ENCODE peak calls at places on chromosomes 13 and 19, in four cellular contexts. D is progenitor cell of endocrine pancreas, X is lower lobe of right lung, F is ovary. Q is an unnamed sample.

GRCh38 chr13:91154954-91155353 is 192.5 kb upstream of the MIR17HG start:
- DNase-seq in X (peak; percentile 50), D (no peak), F (no peak), Q (no peak)

GRCh38 chr19:33110201-33110910 is 21.6 kb upstream of the WDR88 start:
- DNase-seq in X (no peak), F (no peak), D (no peak), Q (no peak)

GRCh38 chr19:3198901-3199700 is 13.4 kb downstream of the NCLN start:
- DNase-seq in F (no peak), D (no peak), X (no peak), Q (no peak)

GRCh38 chr19:41991025-41991424 is 3.0 kb downstream of the ATP1A3 start:
- DNase-seq in F (no peak), X (no peak), D (no peak), Q (peak; percentile 76)

GRCh38 chr19:33840382-33840781 is 43.7 kb downstream of the KCTD15 start:
- DNase-seq in F (no peak), X (no peak), D (no peak), Q (no peak)

GRCh38 chr13:80012281-80012680 is 328.6 kb downstream of the SPRY2 start:
- DNase-seq in D (no peak), F (no peak), X (no peak), Q (no peak)

GRCh38 chr19:3606174-3606689 is 443 bp downstream of the TBXA2R start:
- DNase-seq in D (no peak), F (no peak), X (peak; percentile 59), Q (peak; percentile 64)

GRCh38 chr19:46049597-46049996 is 8.8 kb upstream of the IGFL4 start:
- DNase-seq in F (no peak), X (no peak), D (no peak), Q (no peak)

GRCh38 chr19:11096210-11096841 is 7.1 kb downstream of the LDLR start:
- DNase-seq in D (no peak), X (no peak), F (peak; percentile 62), Q (no peak)

GRCh38 chr19:3451451-3451866 is 28.9 kb downstream of the SMIM24 start:
- DNase-seq in X (no peak), F (no peak), D (no peak), Q (no peak)

GRCh38 chr13:105721056-105721455 is 814.4 kb downstream of the EFNB2 start:
- DNase-seq in X (no peak), D (no peak), F (no peak), Q (no peak)

GRCh38 chr19:58381460-58382220 is 810 bp upstream of the ZNF837 start:
- DNase-seq in X (peak; percentile 56), F (peak; percentile 53), D (no peak), Q (no peak)

GRCh38 chr13:32206097-32206740 is 108.9 kb downstream of the ZAR1L start:
- DNase-seq in F (no peak), D (no peak), X (no peak), Q (no peak)

GRCh38 chr13:98050041-98050466 is 92.8 kb upstream of the FARP1 start:
- DNase-seq in X (no peak), D (no peak), F (no peak), Q (no peak)

GRCh38 chr19:30719991-30720329 is 347.8 kb downstream of the ZNF536 start:
- DNase-seq in X (no peak), D (no peak), F (no peak), Q (no peak)

GRCh38 chr19:36009220-36009619 is 607 bp upstream of the SYNE4 start:
- DNase-seq in F (peak; percentile 83), D (peak; percentile 30), X (peak; percentile 82), Q (peak; percentile 79)

GRCh38 chr19:43997631-43998290 is 5.0 kb upstream of the ZNF230 start:
- DNase-seq in D (no peak), F (no peak), X (no peak), Q (no peak)

GRCh38 chr19:55289117-55289796 is 5.5 kb downstream of the BRSK1 start:
- DNase-seq in F (no peak), D (no peak), X (no peak), Q (no peak)

GRCh38 chr19:47134533-47134932 is 3.9 kb downstream of the SAE1 start:
- DNase-seq in X (no peak), D (no peak), F (no peak), Q (no peak)

GRCh38 chr13:80123945-80124344 is 217.0 kb downstream of the SPRY2 start:
- DNase-seq in F (no peak), X (no peak), D (no peak), Q (no peak)

GRCh38 chr19:50311723-50312635 is 17.2 kb downstream of the KCNC3 start:
- DNase-seq in D (peak; percentile 78), F (no peak), X (no peak), Q (peak; percentile 57)

GRCh38 chr13:33509642-33510229 is 224.2 kb upstream of the STARD13 start:
- DNase-seq in D (no peak), X (no peak), F (no peak), Q (no peak)

GRCh38 chr13:44280461-44280860 is 93.2 kb upstream of the SERP2 start:
- DNase-seq in X (no peak), F (no peak), D (no peak), Q (no peak)

GRCh38 chr13:100673831-100674362 is 698 bp downstream of the TMTC4 start:
- DNase-seq in D (peak; percentile 14), X (peak; percentile 57), F (peak; percentile 81), Q (no peak)

GRCh38 chr19:2032296-2032941 is 16.9 kb upstream of the BTBD2 start:
- DNase-seq in F (peak; percentile 95), D (no peak), X (peak; percentile 98), Q (no peak)

GRCh38 chr13:48828962-48829405 is 146.7 kb upstream of the FNDC3A start:
- DNase-seq in X (no peak), D (no peak), F (no peak), Q (no peak)

GRCh38 chr19:51727349-51727880 is 3.6 kb upstream of the HAS1 start:
- DNase-seq in X (no peak), D (no peak), F (no peak), Q (no peak)

GRCh38 chr19:16970821-16971220 is 55.8 kb downstream of the CPAMD8 start:
- DNase-seq in X (no peak), F (no peak), D (no peak), Q (no peak)

GRCh38 chr19:16969127-16969526 is 57.5 kb downstream of the CPAMD8 start:
- DNase-seq in X (no peak), F (no peak), D (no peak), Q (no peak)
- TF ChIP-seq CTCF in X (no peak), F (no peak), D (no peak), Q (no peak)

GRCh38 chr19:38765214-38765613 is 8.1 kb downstream of the LGALS7 start:
- DNase-seq in F (no peak), D (no peak), X (no peak), Q (no peak)

GRCh38 chr19:38774181-38774950 is 1.0 kb upstream of the LGALS7 start:
- DNase-seq in D (no peak), F (no peak), X (no peak), Q (no peak)

GRCh38 chr19:38766276-38767047 is 6.9 kb downstream of the LGALS7 start:
- DNase-seq in D (no peak), F (no peak), X (no peak), Q (no peak)

GRCh38 chr19:38773469-38774177 is at the start of gene LGALS7:
- DNase-seq in X (no peak), D (no peak), F (no peak), Q (no peak)

DNA sequence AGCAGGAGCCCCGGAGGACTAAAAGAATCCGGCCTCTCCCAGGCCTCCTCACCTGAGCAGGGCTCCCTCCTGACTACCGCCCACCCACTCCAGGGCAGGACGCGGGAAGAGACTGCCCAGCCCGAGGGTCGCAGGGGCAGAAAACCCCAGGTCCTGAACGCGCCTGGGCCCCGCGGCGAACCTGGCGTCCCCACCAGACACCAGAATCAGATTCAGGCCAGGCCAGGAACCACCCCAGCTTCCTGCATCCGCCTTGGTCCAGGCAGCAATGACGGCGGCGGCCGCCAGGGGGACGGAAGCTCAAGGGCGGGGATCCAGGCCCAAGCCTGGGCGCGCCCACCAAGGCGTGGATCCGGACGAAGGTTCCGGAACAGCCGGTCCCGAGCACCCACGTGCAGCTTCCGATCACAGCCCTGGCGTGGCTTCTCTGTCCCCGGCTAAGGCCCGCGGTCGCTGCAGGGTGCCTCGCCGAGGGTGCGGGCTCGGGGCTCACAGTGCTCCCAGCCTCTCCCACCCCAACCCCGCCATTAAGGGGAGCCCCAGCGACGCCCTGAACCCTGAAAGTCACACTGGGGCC is 3.6 kb downstream of the LGALS7 start:
- DNase-seq in F (peak; percentile 90), X (peak; percentile 95), D (peak; percentile 61), Q (no peak)
- TF ChIP-seq CTCF in F (peak; percentile 80), X (peak; percentile 87), D (peak; percentile 77), Q (peak; percentile 32)

GRCh38 chr13:111153279-111153976 is 38.3 kb downstream of the ARHGEF7 start:
- DNase-seq in X (peak; percentile 94), F (peak; percentile 97), D (peak; percentile 91), Q (peak; percentile 69)
- TF ChIP-seq CTCF in X (peak; percentile 21), F (peak; percentile 41), D (peak; percentile 44), Q (no peak)

GRCh38 chr13:54162069-54162468 is 1133.5 kb downstream of the OLFM4 start:
- DNase-seq in F (no peak), D (no peak), X (no peak), Q (no peak)
- TF ChIP-seq CTCF in F (no peak), D (peak; percentile 44), X (no peak), Q (no peak)

DNA sequence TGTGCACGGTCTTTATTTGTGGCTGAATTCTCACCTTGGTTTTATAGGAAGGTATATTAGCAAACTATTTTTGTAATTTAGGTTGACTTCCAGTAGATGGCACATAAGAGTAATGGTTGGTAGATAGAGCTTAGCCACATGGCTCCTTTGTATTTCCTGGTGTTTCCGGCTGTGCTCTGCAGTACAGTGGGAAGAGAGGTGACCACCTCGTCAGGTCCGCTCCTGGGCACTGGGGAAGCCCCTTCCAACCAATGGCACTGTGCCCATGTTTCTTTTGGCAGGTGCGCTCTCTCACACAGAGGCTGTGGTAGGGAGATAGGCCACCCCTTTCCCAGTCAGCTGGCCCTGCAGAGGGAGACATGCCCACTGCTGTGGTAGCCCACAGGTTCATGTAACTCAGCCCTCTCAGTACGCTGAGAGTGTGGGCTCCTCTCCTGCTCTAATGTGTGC is 74.3 kb upstream of the ATP12A start:
- DNase-seq in D (no peak), F (no peak), X (no peak), Q (no peak)
- TF ChIP-seq CTCF in D (peak; percentile 36), F (no peak), X (no peak), Q (no peak)

DNA sequence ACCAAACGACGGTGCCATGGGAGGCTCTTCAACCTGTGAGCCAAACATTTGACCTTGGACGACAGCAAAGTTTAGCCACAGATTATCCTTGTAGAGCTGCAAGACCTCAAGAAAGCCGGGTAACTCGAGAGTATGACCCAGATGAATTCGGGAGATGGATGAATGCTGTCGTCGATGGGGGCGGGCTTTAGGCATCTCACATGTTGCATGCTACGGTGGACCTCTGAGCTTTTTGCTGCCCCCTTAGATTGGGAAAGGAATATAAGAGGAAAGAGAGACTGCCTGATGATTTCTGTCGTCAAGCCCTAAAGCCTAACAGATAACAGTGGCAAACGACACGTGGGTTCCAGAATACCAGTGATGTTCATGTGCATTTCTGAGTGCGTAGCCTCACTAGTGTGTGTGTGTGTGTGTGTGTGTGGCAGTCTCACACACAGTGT is 716 bp upstream of the ABCC4 start:
- DNase-seq in X (no peak), F (no peak), D (no peak), Q (no peak)
- TF ChIP-seq CTCF in X (no peak), F (no peak), D (no peak), Q (no peak)

GRCh38 chr13:41652735-41653361 is 195.5 kb downstream of the RGCC start:
- DNase-seq in F (no peak), X (no peak), D (no peak), Q (no peak)
- TF ChIP-seq CTCF in F (peak; percentile 30), X (peak; percentile 67), D (peak; percentile 61), Q (peak; percentile 88)

GRCh38 chr13:50989476-50989875 is 79.9 kb downstream of the RNASEH2B start:
- DNase-seq in F (peak; percentile 55), D (no peak), X (no peak), Q (no peak)
- TF ChIP-seq CTCF in F (no peak), D (peak; percentile 27), X (peak; percentile 28), Q (no peak)